ENCODE peak calls at places on chromosomes 6 and 20, in six cellular contexts. One of them, this sample, is unnamed.

GRCh38 chr20:51425347-51426106 is 117.0 kb downstream of the NFATC2 start:
- DNase-seq in right cardiac atrium: no peak
- DNase-seq in kidney: peak
- DNase-seq in CD8-positive, alpha-beta T cell: no peak
- DNase-seq in A673: no peak
- DNase-seq in tibial artery: no peak
- DNase-seq in this sample: no peak

GRCh38 chr20:21174425-21175239 is 48.8 kb downstream of the KIZ start:
- DNase-seq in tibial artery: no peak
- DNase-seq in CD8-positive, alpha-beta T cell: no peak
- DNase-seq in right cardiac atrium: no peak
- DNase-seq in A673: no peak
- DNase-seq in kidney: no peak
- DNase-seq in this sample: peak

GRCh38 chr6:121216928-121217327 is 117.4 kb downstream of the TBC1D32 start:
- DNase-seq in right cardiac atrium: no peak
- DNase-seq in tibial artery: no peak
- DNase-seq in kidney: no peak
- DNase-seq in A673: no peak
- DNase-seq in CD8-positive, alpha-beta T cell: no peak
- DNase-seq in this sample: peak

GRCh38 chr6:53378208-53378607 is 29.5 kb upstream of the ELOVL5 start:
- DNase-seq in right cardiac atrium: no peak
- DNase-seq in A673: no peak
- DNase-seq in tibial artery: no peak
- DNase-seq in kidney: no peak
- DNase-seq in CD8-positive, alpha-beta T cell: no peak
- DNase-seq in this sample: peak

GRCh38 chr6:91781946-91782345 is 1195.1 kb upstream of the MAP3K7 start:
- DNase-seq in CD8-positive, alpha-beta T cell: no peak
- DNase-seq in tibial artery: no peak
- DNase-seq in kidney: no peak
- DNase-seq in right cardiac atrium: no peak
- DNase-seq in A673: peak
- DNase-seq in this sample: no peak

GRCh38 chr6:43838276-43839036 is 68.4 kb downstream of the VEGFA start:
- DNase-seq in right cardiac atrium: peak
- DNase-seq in A673: peak
- DNase-seq in kidney: peak
- DNase-seq in tibial artery: no peak
- DNase-seq in CD8-positive, alpha-beta T cell: no peak
- DNase-seq in this sample: peak

GRCh38 chr6:125157725-125158124 is 4.2 kb downstream of the TPD52L1 start:
- DNase-seq in tibial artery: no peak
- DNase-seq in A673: no peak
- DNase-seq in kidney: no peak
- DNase-seq in CD8-positive, alpha-beta T cell: no peak
- DNase-seq in right cardiac atrium: no peak
- DNase-seq in this sample: no peak

GRCh38 chr6:159606786-159607185 is 86.3 kb downstream of the SOD2 start:
- DNase-seq in CD8-positive, alpha-beta T cell: no peak
- DNase-seq in right cardiac atrium: no peak
- DNase-seq in A673: no peak
- DNase-seq in kidney: no peak
- DNase-seq in tibial artery: no peak
- DNase-seq in this sample: peak

GRCh38 chr6:26199057-26199772 is 112.0 kb downstream of the HFE start:
- DNase-seq in tibial artery: peak
- DNase-seq in CD8-positive, alpha-beta T cell: no peak
- DNase-seq in kidney: peak
- DNase-seq in A673: peak
- DNase-seq in right cardiac atrium: peak
- DNase-seq in this sample: peak

GRCh38 chr6:16999486-17000436 is 102.1 kb upstream of the STMND1 start:
- DNase-seq in CD8-positive, alpha-beta T cell: no peak
- DNase-seq in tibial artery: no peak
- DNase-seq in right cardiac atrium: no peak
- DNase-seq in A673: no peak
- DNase-seq in kidney: no peak
- DNase-seq in this sample: peak

GRCh38 chr6:36597775-36598174 is 3.6 kb downstream of the SRSF3 start:
- DNase-seq in CD8-positive, alpha-beta T cell: no peak
- DNase-seq in right cardiac atrium: no peak
- DNase-seq in tibial artery: peak
- DNase-seq in kidney: no peak
- DNase-seq in A673: no peak
- DNase-seq in this sample: no peak

GRCh38 chr20:13546497-13547131 is 92.1 kb downstream of the TASP1 start:
- DNase-seq in right cardiac atrium: peak
- DNase-seq in A673: peak
- DNase-seq in CD8-positive, alpha-beta T cell: peak
- DNase-seq in kidney: peak
- DNase-seq in tibial artery: peak
- DNase-seq in this sample: peak

GRCh38 chr20:58576590-58576944 is 61.4 kb upstream of the APCDD1L start:
- DNase-seq in right cardiac atrium: no peak
- DNase-seq in CD8-positive, alpha-beta T cell: no peak
- DNase-seq in tibial artery: no peak
- DNase-seq in A673: no peak
- DNase-seq in kidney: no peak
- DNase-seq in this sample: no peak

GRCh38 chr6:113015249-113015648 is 668.1 kb downstream of the RFPL4B start:
- DNase-seq in A673: no peak
- DNase-seq in CD8-positive, alpha-beta T cell: no peak
- DNase-seq in kidney: no peak
- DNase-seq in tibial artery: no peak
- DNase-seq in right cardiac atrium: peak
- DNase-seq in this sample: peak

GRCh38 chr6:40541556-40542174 is 45.5 kb downstream of the LRFN2 start:
- DNase-seq in A673: no peak
- DNase-seq in CD8-positive, alpha-beta T cell: no peak
- DNase-seq in tibial artery: no peak
- DNase-seq in right cardiac atrium: no peak
- DNase-seq in kidney: no peak
- DNase-seq in this sample: no peak

GRCh38 chr6:15036690-15037245 is 209.1 kb upstream of the JARID2 start:
- DNase-seq in A673: peak
- DNase-seq in right cardiac atrium: peak
- DNase-seq in tibial artery: no peak
- DNase-seq in CD8-positive, alpha-beta T cell: no peak
- DNase-seq in kidney: no peak
- DNase-seq in this sample: no peak

GRCh38 chr6:163756079-163756478 is 341.6 kb downstream of the QKI start:
- DNase-seq in right cardiac atrium: no peak
- DNase-seq in CD8-positive, alpha-beta T cell: no peak
- DNase-seq in tibial artery: no peak
- DNase-seq in kidney: no peak
- DNase-seq in A673: no peak
- DNase-seq in this sample: no peak

GRCh38 chr20:1440024-1440423 is 26.6 kb downstream of the NSFL1C start:
- DNase-seq in CD8-positive, alpha-beta T cell: peak
- DNase-seq in right cardiac atrium: no peak
- DNase-seq in kidney: no peak
- DNase-seq in tibial artery: no peak
- DNase-seq in A673: peak
- DNase-seq in this sample: peak

GRCh38 chr20:58623579-58624473 is 27.3 kb upstream of the STX16 start:
- DNase-seq in A673: peak
- DNase-seq in tibial artery: peak
- DNase-seq in CD8-positive, alpha-beta T cell: no peak
- DNase-seq in kidney: peak
- DNase-seq in right cardiac atrium: peak
- DNase-seq in this sample: peak

GRCh38 chr6:11379805-11380204 is 147.3 kb upstream of the NEDD9 start:
- DNase-seq in right cardiac atrium: no peak
- DNase-seq in kidney: no peak
- DNase-seq in A673: no peak
- DNase-seq in tibial artery: no peak
- DNase-seq in CD8-positive, alpha-beta T cell: no peak
- DNase-seq in this sample: no peak

GRCh38 chr6:11373208-11373607 is 140.7 kb upstream of the NEDD9 start:
- DNase-seq in kidney: no peak
- DNase-seq in tibial artery: no peak
- DNase-seq in right cardiac atrium: no peak
- DNase-seq in A673: no peak
- DNase-seq in CD8-positive, alpha-beta T cell: no peak
- DNase-seq in this sample: no peak

GRCh38 chr6:11378639-11379038 is 146.2 kb upstream of the NEDD9 start:
- DNase-seq in right cardiac atrium: no peak
- DNase-seq in kidney: no peak
- DNase-seq in A673: no peak
- DNase-seq in CD8-positive, alpha-beta T cell: no peak
- DNase-seq in tibial artery: no peak
- DNase-seq in this sample: no peak

GRCh38 chr6:11370191-11371018 is 137.9 kb upstream of the NEDD9 start:
- DNase-seq in tibial artery: no peak
- DNase-seq in CD8-positive, alpha-beta T cell: no peak
- DNase-seq in A673: no peak
- DNase-seq in kidney: peak
- DNase-seq in right cardiac atrium: peak
- DNase-seq in this sample: no peak

GRCh38 chr6:11374036-11375010 is 141.9 kb upstream of the NEDD9 start:
- DNase-seq in CD8-positive, alpha-beta T cell: no peak
- DNase-seq in A673: no peak
- DNase-seq in tibial artery: no peak
- DNase-seq in right cardiac atrium: no peak
- DNase-seq in kidney: no peak
- DNase-seq in this sample: no peak
- H3K4me3 ChIP-seq in CD8-positive, alpha-beta T cell: no peak
- H3K4me3 ChIP-seq in A673: no peak
- H3K4me3 ChIP-seq in tibial artery: no peak
- H3K4me3 ChIP-seq in right cardiac atrium: no peak
- H3K4me3 ChIP-seq in kidney: no peak
- H3K4me3 ChIP-seq in this sample: no peak

GRCh38 chr6:37676071-37676470 is 21.6 kb downstream of the MDGA1 start:
- DNase-seq in A673: no peak
- DNase-seq in tibial artery: no peak
- DNase-seq in kidney: no peak
- DNase-seq in CD8-positive, alpha-beta T cell: no peak
- DNase-seq in right cardiac atrium: no peak
- DNase-seq in this sample: no peak

GRCh38 chr6:37675606-37676005 is 22.1 kb downstream of the MDGA1 start:
- DNase-seq in kidney: no peak
- DNase-seq in A673: no peak
- DNase-seq in tibial artery: no peak
- DNase-seq in CD8-positive, alpha-beta T cell: no peak
- DNase-seq in right cardiac atrium: no peak
- DNase-seq in this sample: no peak

GRCh38 chr6:37678078-37678846 is 19.4 kb downstream of the MDGA1 start:
- DNase-seq in kidney: no peak
- DNase-seq in CD8-positive, alpha-beta T cell: no peak
- DNase-seq in right cardiac atrium: no peak
- DNase-seq in tibial artery: no peak
- DNase-seq in A673: no peak
- DNase-seq in this sample: no peak

GRCh38 chr6:37680668-37681067 is 17.0 kb downstream of the MDGA1 start:
- DNase-seq in CD8-positive, alpha-beta T cell: no peak
- DNase-seq in A673: peak
- DNase-seq in kidney: no peak
- DNase-seq in tibial artery: peak
- DNase-seq in right cardiac atrium: peak
- DNase-seq in this sample: peak

GRCh38 chr6:37679539-37680476 is 17.9 kb downstream of the MDGA1 start:
- DNase-seq in kidney: peak
- DNase-seq in A673: no peak
- DNase-seq in right cardiac atrium: no peak
- DNase-seq in CD8-positive, alpha-beta T cell: no peak
- DNase-seq in tibial artery: no peak
- DNase-seq in this sample: no peak
- H3K4me3 ChIP-seq in kidney: no peak
- H3K4me3 ChIP-seq in A673: no peak
- H3K4me3 ChIP-seq in right cardiac atrium: no peak
- H3K4me3 ChIP-seq in CD8-positive, alpha-beta T cell: no peak
- H3K4me3 ChIP-seq in tibial artery: no peak
- H3K4me3 ChIP-seq in this sample: no peak

GRCh38 chr6:28657756-28658465 is 132.2 kb downstream of the GPX5 start:
- DNase-seq in kidney: no peak
- DNase-seq in tibial artery: no peak
- DNase-seq in right cardiac atrium: peak
- DNase-seq in CD8-positive, alpha-beta T cell: peak
- DNase-seq in A673: peak
- DNase-seq in this sample: peak
- H3K4me3 ChIP-seq in kidney: peak
- H3K4me3 ChIP-seq in tibial artery: peak
- H3K4me3 ChIP-seq in right cardiac atrium: peak
- H3K4me3 ChIP-seq in CD8-positive, alpha-beta T cell: peak
- H3K4me3 ChIP-seq in A673: peak
- H3K4me3 ChIP-seq in this sample: peak

DNA sequence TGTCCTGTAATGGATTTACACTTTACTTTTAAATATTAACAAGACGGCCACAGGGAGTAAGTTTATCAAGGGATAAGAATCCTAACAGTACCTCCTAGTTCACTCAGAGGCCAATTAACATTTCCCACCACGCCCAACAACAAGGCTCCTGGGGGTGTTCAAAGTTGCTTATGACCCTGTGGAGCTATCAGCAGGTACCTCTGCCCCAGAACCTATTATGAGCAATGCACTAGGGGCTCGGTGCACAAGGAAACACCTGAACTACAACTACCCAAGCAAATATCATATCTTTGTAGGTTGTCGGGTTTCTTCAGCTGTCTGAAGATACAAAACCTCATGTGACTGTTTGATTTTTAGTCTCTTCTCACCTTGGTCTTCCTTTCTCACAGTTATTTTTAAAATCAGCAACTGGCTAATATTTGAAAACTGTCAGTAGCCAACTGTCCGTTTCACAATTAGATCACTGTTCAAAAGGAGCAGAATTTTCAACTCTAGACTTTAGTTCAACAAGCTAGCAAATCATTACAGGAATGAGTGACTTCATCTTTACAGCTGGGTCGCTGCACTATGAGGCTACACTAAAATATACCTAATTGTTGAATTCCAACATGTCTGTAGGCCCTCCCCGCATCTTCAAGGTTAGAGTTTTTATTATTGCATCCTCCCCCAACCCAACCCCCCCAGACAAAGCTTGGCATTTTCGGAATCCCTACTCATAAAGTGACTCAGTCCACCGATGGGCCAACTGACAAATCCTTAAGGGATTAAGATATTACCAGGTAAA is 38.1 kb downstream of the B4GALT5 start:
- DNase-seq in tibial artery: no peak
- DNase-seq in right cardiac atrium: no peak
- DNase-seq in CD8-positive, alpha-beta T cell: no peak
- DNase-seq in A673: no peak
- DNase-seq in kidney: no peak
- DNase-seq in this sample: no peak
- H3K4me3 ChIP-seq in tibial artery: no peak
- H3K4me3 ChIP-seq in right cardiac atrium: no peak
- H3K4me3 ChIP-seq in CD8-positive, alpha-beta T cell: no peak
- H3K4me3 ChIP-seq in A673: no peak
- H3K4me3 ChIP-seq in kidney: peak
- H3K4me3 ChIP-seq in this sample: no peak

DNA sequence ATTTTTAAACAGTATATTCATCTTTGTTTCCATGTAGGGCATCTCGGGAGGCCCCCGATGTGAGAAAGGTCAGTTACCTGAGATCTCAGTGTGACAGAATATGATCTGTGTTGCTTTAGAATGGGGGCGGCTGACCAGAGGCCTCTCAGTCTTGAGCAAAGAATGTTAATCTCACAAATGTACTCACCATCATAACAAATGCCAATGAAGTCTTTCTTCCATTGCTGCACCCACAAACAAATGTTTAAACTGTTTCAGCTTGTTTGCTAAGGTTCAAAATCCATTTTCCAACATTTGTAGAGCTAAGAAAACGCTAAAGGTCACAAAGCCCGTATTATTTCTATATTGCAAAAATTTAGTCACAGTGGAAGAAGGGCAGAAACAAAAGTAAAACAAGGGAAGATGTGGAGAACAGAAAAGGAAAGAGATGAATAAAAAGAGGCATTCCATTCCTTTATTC is 31.8 kb downstream of the ELOVL2 start:
- DNase-seq in kidney: no peak
- DNase-seq in tibial artery: no peak
- DNase-seq in right cardiac atrium: no peak
- DNase-seq in CD8-positive, alpha-beta T cell: no peak
- DNase-seq in A673: no peak
- DNase-seq in this sample: no peak
- H3K4me3 ChIP-seq in kidney: no peak
- H3K4me3 ChIP-seq in tibial artery: no peak
- H3K4me3 ChIP-seq in right cardiac atrium: no peak
- H3K4me3 ChIP-seq in CD8-positive, alpha-beta T cell: no peak
- H3K4me3 ChIP-seq in A673: no peak
- H3K4me3 ChIP-seq in this sample: no peak

This sample was measured in AG10803.